ENCODE peak calls at places on chromosome 22, in six cellular contexts. Z is heart right ventricle, H is pancreas, D is body of pancreas, L is esophagus squamous epithelium, F is SK-N-SH. W is an unnamed sample.

GRCh38 chr22:22576244-22576988 is 17.4 kb upstream of the PRAME start:
- DNase-seq in Z (peak; percentile 44), H (peak; percentile 71), D (peak; percentile 30), L (no peak), F (peak; percentile 79), W (no peak)

GRCh38 chr22:27065259-27065658 is 407.9 kb downstream of the MIAT start:
- DNase-seq in Z (no peak), H (no peak), D (no peak), L (no peak), F (no peak), W (no peak)

GRCh38 chr22:39241632-39242388 is 3.0 kb downstream of the PDGFB start:
- DNase-seq in Z (no peak), H (peak; percentile 79), D (no peak), L (no peak), F (no peak), W (no peak)

GRCh38 chr22:50027639-50028537 is 15.3 kb upstream of the IL17REL start:
- DNase-seq in Z (no peak), H (peak; percentile 64), D (no peak), L (no peak), F (peak; percentile 84), W (peak; percentile 39)

GRCh38 chr22:25148149-25148691 is 51.4 kb upstream of the CRYBB3 start:
- DNase-seq in Z (peak; percentile 28), H (no peak), D (peak; percentile 39), L (no peak), F (no peak), W (no peak)

GRCh38 chr22:19130959-19131684 is at the start of gene TSSK2:
- DNase-seq in Z (no peak), H (no peak), D (no peak), L (no peak), F (no peak), W (no peak)

GRCh38 chr22:40413873-40414272 is 43.5 kb downstream of the SGSM3 start:
- DNase-seq in Z (no peak), H (no peak), D (no peak), L (no peak), F (no peak), W (no peak)

GRCh38 chr22:23632178-23632577 is at the start of gene DRICH1:
- DNase-seq in Z (no peak), H (no peak), D (no peak), L (no peak), F (no peak), W (no peak)

GRCh38 chr22:40477683-40478348 is 107.4 kb downstream of the SGSM3 start:
- DNase-seq in Z (no peak), H (no peak), D (no peak), L (no peak), F (no peak), W (no peak)

GRCh38 chr22:39452740-39453040 is 4.1 kb upstream of the MGAT3 start:
- DNase-seq in Z (no peak), H (no peak), D (no peak), L (no peak), F (peak; percentile 46), W (no peak)

GRCh38 chr22:27632451-27633295 is 168.9 kb downstream of the MN1 start:
- DNase-seq in Z (peak; percentile 80), H (no peak), D (peak; percentile 51), L (no peak), F (peak; percentile 81), W (no peak)

GRCh38 chr22:39959640-39960447 is at the start of gene TMA7B:
- DNase-seq in Z (no peak), H (no peak), D (no peak), L (no peak), F (peak; percentile 52), W (no peak)

GRCh38 chr22:27686534-27686933 is 115.0 kb downstream of the MN1 start:
- DNase-seq in Z (peak; percentile 89), H (peak; percentile 72), D (peak; percentile 76), L (no peak), F (no peak), W (no peak)

GRCh38 chr22:47174671-47175111 is 412.2 kb downstream of the TBC1D22A start:
- DNase-seq in Z (no peak), H (no peak), D (peak; percentile 1), L (no peak), F (no peak), W (no peak)

GRCh38 chr22:29307658-29308147 is 1.3 kb downstream of the GAS2L1 start:
- DNase-seq in Z (no peak), H (no peak), D (no peak), L (no peak), F (peak; percentile 54), W (no peak)
- H3K27ac ChIP-seq in Z (peak overlapping the region; percentile 90), H (no peak overlapping the region), D (peak overlapping the region; percentile 51), L (peak overlapping the region; percentile 91), F (peak overlapping the region; percentile 88), W (peak overlapping the region; percentile 42)

GRCh38 chr22:44929348-44930015 is 80.3 kb downstream of the PHF21B start:
- DNase-seq in Z (no peak), H (peak; percentile 29), D (no peak), L (no peak), F (no peak), W (no peak)
- H3K27ac ChIP-seq in Z (no peak overlapping the region), H (no peak overlapping the region), D (no peak overlapping the region), L (no peak overlapping the region), F (no peak overlapping the region), W (no peak overlapping the region)

DNA sequence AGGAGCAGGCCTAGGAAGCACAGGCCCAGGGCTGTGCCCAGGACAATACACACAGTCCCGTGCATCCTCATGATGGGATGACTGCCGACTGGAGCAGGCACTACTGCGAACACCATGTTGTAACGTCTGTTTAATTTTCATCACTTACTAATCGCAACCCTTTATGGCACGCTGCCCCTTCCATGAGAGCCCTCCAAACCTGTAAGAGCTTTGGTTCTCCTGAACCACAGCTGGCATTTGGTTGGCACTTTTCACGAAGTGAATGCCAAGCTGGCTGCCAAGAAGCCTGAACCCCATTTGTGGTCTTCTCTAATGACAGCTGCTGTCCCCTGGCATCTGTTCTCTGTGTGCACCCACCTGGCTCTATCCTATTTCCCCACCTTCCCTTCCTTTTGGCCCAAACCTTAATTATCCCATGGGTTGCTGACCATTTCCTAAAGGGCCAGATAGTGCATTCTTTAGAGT is 36.5 kb downstream of the APOL1 start:
- DNase-seq in Z (no peak), H (no peak), D (no peak), L (no peak), F (no peak), W (no peak)
- H3K27ac ChIP-seq in Z (no peak overlapping the region), H (no peak overlapping the region), D (no peak overlapping the region), L (peak overlapping the region; percentile 15), F (no peak overlapping the region), W (no peak overlapping the region)

GRCh38 chr22:31143537-31143936 is 3.2 kb upstream of the PLA2G3 start:
- DNase-seq in Z (peak; percentile 23), H (no peak), D (no peak), L (no peak), F (peak; percentile 53), W (no peak)
- H3K27ac ChIP-seq in Z (no peak overlapping the region), H (no peak overlapping the region), D (no peak overlapping the region), L (peak overlapping the region; percentile 74), F (no peak overlapping the region), W (peak overlapping the region; percentile 45)

GRCh38 chr22:20980523-20980922 is 1.6 kb upstream of the LZTR1 start:
- DNase-seq in Z (no peak), H (no peak), D (no peak), L (no peak), F (no peak), W (no peak)
- H3K27ac ChIP-seq in Z (no peak overlapping the region), H (no peak overlapping the region), D (no peak overlapping the region), L (peak overlapping the region; percentile 83), F (no peak overlapping the region), W (no peak overlapping the region)

GRCh38 chr22:29341056-29341848 is 25.8 kb upstream of the RASL10A start:
- DNase-seq in Z (no peak), H (peak; percentile 68), D (no peak), L (no peak), F (no peak), W (no peak)
- H3K27ac ChIP-seq in Z (no peak overlapping the region), H (peak overlapping the region; percentile 63), D (peak overlapping the region; percentile 56), L (no peak overlapping the region), F (no peak overlapping the region), W (no peak overlapping the region)